ENCODE peak calls at places on chromosomes 5 and 9, in seven cellular contexts. B is adrenal gland, E is stomach, M is OCI-LY7, H is A549, Z is right lobe of liver, Y is mucosa of descending colon. X is an unnamed sample. For H3K9me3 and H3K4me1, the result is how much of the 10 kb centered on the place peaks cover.

GRCh38 chr9:131747352-131747751 is 7.5 kb upstream of the RAPGEF1 start:
- DNase-seq in B (no peak), E (no peak), M (peak), H (no peak), Z (no peak), Y (no peak), X (peak)

GRCh38 chr9:136045595-136046554 is 49.2 kb downstream of the NACC2 start:
- DNase-seq in B (no peak), E (peak), M (no peak), H (no peak), Z (no peak), Y (no peak), X (peak)

GRCh38 chr5:123664961-123665360 is 153.0 kb downstream of the CSNK1G3 start:
- DNase-seq in B (no peak), E (no peak), M (no peak), H (no peak), Z (no peak), Y (no peak), X (no peak)

GRCh38 chr5:110439280-110439679 is 287.2 kb downstream of the TMEM232 start:
- DNase-seq in B (no peak), E (no peak), M (no peak), H (no peak), Z (no peak), Y (no peak), X (no peak)

GRCh38 chr9:37010180-37010579 is 23.9 kb downstream of the PAX5 start:
- DNase-seq in B (no peak), E (no peak), M (no peak), H (no peak), Z (no peak), Y (no peak), X (no peak)

GRCh38 chr5:36357391-36357790 is 55.7 kb upstream of the RANBP3L start:
- DNase-seq in B (no peak), E (no peak), M (no peak), H (no peak), Z (no peak), Y (no peak), X (no peak)

GRCh38 chr9:80041821-80042220 is 470.1 kb downstream of the TLE4 start:
- DNase-seq in B (no peak), E (no peak), M (no peak), H (no peak), Z (no peak), Y (no peak), X (no peak)

GRCh38 chr5:178333821-178334481 is 101.3 kb upstream of the PHYKPL start:
- DNase-seq in B (no peak), E (no peak), M (no peak), H (no peak), Z (no peak), Y (peak), X (peak)

GRCh38 chr5:132258102-132259060 is 885 bp downstream of the PDLIM4 start:
- DNase-seq in B (peak), E (no peak), M (no peak), H (no peak), Z (no peak), Y (no peak), X (peak)

GRCh38 chr5:145776886-145777285 is 58.3 kb downstream of the PRELID2 start:
- DNase-seq in B (no peak), E (no peak), M (no peak), H (no peak), Z (no peak), Y (no peak), X (no peak)

GRCh38 chr9:20335668-20336332 is 286.5 kb downstream of the MLLT3 start:
- DNase-seq in B (no peak), E (no peak), M (no peak), H (no peak), Z (no peak), Y (no peak), X (no peak)

GRCh38 chr9:71515103-71515502 is 253.2 kb downstream of the CEMIP2 start:
- DNase-seq in B (no peak), E (no peak), M (no peak), H (no peak), Z (no peak), Y (no peak), X (no peak)

GRCh38 chr5:90111354-90112070 is 298.0 kb downstream of the CETN3 start:
- DNase-seq in B (no peak), E (no peak), M (no peak), H (no peak), Z (no peak), Y (no peak), X (no peak)

GRCh38 chr9:111926421-111926875 is 29.8 kb downstream of the UGCG start:
- DNase-seq in B (peak), E (no peak), M (peak), H (no peak), Z (no peak), Y (peak), X (peak)

GRCh38 chr9:70791936-70792335 is 329.5 kb downstream of the TRPM3 start:
- DNase-seq in B (no peak), E (no peak), M (no peak), H (no peak), Z (no peak), Y (no peak), X (no peak)

GRCh38 chr9:120891255-120891954 is 14.4 kb upstream of the PHF19 start:
- DNase-seq in B (no peak), E (no peak), M (peak), H (no peak), Z (no peak), Y (no peak), X (peak)

GRCh38 chr9:893843-894420 is 52.4 kb downstream of the DMRT1 start:
- DNase-seq in B (peak), E (peak), M (peak), H (peak), Z (peak), Y (peak), X (peak)

GRCh38 chr5:121025671-121026070 is 561.6 kb downstream of the PRR16 start:
- DNase-seq in B (no peak), E (no peak), M (no peak), H (no peak), Z (no peak), Y (no peak), X (no peak)

GRCh38 chr9:110371411-110372013 is 33.8 kb upstream of the TXNDC8 start:
- DNase-seq in B (no peak), E (no peak), M (no peak), H (no peak), Z (no peak), Y (no peak), X (no peak)

GRCh38 chr9:131238402-131239021 is 37.8 kb downstream of the FAM78A start:
- DNase-seq in B (no peak), E (no peak), M (no peak), H (no peak), Z (no peak), Y (no peak), X (peak)

GRCh38 chr5:142323480-142324376 is 1.1 kb downstream of the SPRY4 start:
- DNase-seq in B (no peak), E (peak), M (no peak), H (peak), Z (peak), Y (peak), X (peak)

GRCh38 chr5:151155777-151156731 is 1.5 kb downstream of the ANXA6 start:
- DNase-seq in B (peak), E (no peak), M (peak), H (no peak), Z (peak), Y (peak), X (peak)

GRCh38 chr9:81979196-81979595 is 9.4 kb upstream of the SPATA31D1 start:
- DNase-seq in B (no peak), E (no peak), M (no peak), H (no peak), Z (no peak), Y (no peak), X (no peak)

GRCh38 chr5:68381060-68381459 is 165.5 kb downstream of the PIK3R1 start:
- DNase-seq in B (no peak), E (no peak), M (no peak), H (no peak), Z (no peak), Y (no peak), X (no peak)

DNA sequence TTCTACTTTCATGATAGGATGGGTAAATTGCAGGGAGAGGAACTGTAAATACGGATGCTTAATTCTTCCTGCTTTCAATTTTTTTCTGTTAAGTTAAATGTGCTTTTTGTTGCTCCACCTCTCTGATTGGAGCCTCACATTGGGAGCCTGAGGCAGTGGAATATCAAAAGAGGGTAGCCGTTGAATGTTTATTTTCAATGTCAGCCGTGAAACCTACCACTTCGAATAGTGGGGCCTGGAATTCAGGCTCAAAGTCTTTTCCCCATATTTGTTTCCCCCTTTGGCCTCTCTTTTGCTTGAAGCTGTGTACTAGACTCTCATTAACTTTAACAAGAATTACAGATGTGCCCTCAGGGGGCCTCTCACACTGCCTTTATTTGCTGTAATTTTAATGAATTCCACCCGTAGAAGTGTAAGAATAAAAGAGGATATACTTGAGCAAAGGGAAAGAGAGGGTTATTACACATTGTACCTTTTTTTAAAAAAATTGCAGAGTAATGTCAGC is 29.0 kb downstream of the PSAT1 start:
- DNase-seq in B (no peak), E (no peak), M (no peak), H (no peak), Z (no peak), Y (no peak), X (no peak)
- H3K4me3 ChIP-seq in B (no peak), E (no peak), M (no peak), H (no peak), Z (no peak), Y (no peak), X (no peak)

DNA sequence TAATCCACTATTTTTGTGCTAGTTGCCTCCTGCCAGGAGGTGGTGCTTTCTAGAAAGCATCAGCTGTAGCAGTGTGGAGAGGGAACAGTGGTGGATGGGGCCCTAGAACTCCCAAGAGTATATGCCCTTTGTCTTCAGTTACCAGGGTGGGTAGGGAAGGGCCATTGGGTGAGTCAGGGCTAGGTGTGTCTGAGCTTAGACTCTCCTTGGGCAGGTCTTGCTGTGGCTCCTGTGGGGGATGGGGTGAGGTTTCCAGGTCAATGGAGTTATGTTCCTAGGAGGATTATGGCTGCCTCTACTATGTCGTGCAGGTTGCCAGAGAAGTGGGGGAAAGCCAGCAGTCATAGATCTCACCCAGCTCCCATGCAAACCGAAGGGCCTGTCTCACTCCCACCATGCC is 11.3 kb upstream of the ADAMTS12 start:
- DNase-seq in B (no peak), E (no peak), M (no peak), H (no peak), Z (no peak), Y (no peak), X (no peak)
- H3K9me3 ChIP-seq in B (under half), E (under half), M (under half), H (under half), Z (under half), Y (under half), X (under half)

GRCh38 chr5:172439785-172440480 is 14.4 kb downstream of the SH3PXD2B start:
- DNase-seq in B (peak), E (no peak), M (no peak), H (no peak), Z (no peak), Y (no peak), X (peak)
- H3K4me1 ChIP-seq in B (under half), E (under half), M (under half), H (under half), Z (under half), Y (under half), X (under half)

GRCh38 chr9:8860925-8861324 is 1061.3 kb upstream of the DMAC1 start:
- DNase-seq in B (no peak), E (no peak), M (no peak), H (no peak), Z (no peak), Y (no peak), X (no peak)

GRCh38 chr9:8859416-8859815 is 1059.8 kb upstream of the DMAC1 start:
- DNase-seq in B (no peak), E (no peak), M (no peak), H (no peak), Z (no peak), Y (no peak), X (no peak)

GRCh38 chr9:8857330-8858249 is 1058.0 kb upstream of the DMAC1 start:
- DNase-seq in B (peak), E (peak), M (no peak), H (no peak), Z (peak), Y (peak), X (peak)

GRCh38 chr9:8856686-8857329 is 1057.2 kb upstream of the DMAC1 start:
- DNase-seq in B (no peak), E (no peak), M (no peak), H (no peak), Z (no peak), Y (no peak), X (no peak)

GRCh38 chr9:8858250-8859161 is 1058.9 kb upstream of the DMAC1 start:
- DNase-seq in B (no peak), E (no peak), M (no peak), H (no peak), Z (peak), Y (peak), X (peak)
- H3K4me3 ChIP-seq in B (peak), E (peak), M (no peak), H (peak), Z (peak), Y (peak), X (peak)

GRCh38 chr9:123411636-123412035 is 55.6 kb downstream of the CRB2 start:
- DNase-seq in B (no peak), E (no peak), M (no peak), H (no peak), Z (no peak), Y (peak), X (no peak)

GRCh38 chr9:123408313-123409266 is 52.6 kb downstream of the CRB2 start:
- DNase-seq in B (no peak), E (no peak), M (no peak), H (no peak), Z (no peak), Y (peak), X (peak)

GRCh38 chr9:123412171-123412820 is 56.3 kb downstream of the CRB2 start:
- DNase-seq in B (no peak), E (no peak), M (no peak), H (no peak), Z (no peak), Y (peak), X (no peak)

GRCh38 chr9:123411191-123411590 is 55.2 kb downstream of the CRB2 start:
- DNase-seq in B (no peak), E (no peak), M (no peak), H (no peak), Z (no peak), Y (peak), X (no peak)

DNA sequence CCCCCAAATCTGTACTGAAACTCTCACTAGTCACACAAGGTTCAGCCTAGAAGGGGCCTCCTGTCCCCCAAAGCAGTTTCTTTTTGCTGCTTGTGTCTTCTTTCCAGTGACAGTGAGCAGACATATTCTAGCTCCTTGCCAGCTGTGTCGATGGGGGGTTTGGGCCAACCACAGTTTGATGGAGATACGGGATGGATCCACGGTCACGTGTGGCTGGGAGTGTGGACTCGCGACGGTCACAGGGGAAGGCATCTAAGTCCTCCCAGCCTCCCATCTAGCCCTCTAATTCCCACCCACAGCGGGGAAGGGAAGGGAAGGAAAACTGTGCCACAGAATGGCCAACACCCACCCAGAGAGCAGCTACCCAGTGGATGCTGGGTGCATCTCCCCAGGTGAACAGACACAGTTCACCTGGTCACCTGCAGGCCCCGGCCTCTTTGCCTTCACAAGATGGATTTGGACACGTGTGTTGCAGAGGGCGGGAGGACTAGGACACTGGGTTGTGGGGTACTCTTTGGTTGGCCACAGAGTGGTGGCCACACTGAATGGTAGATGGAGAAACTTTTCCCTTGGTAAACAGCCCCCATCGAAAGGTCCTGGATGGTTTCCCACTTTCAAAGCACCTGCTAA is 54.4 kb downstream of the CRB2 start:
- DNase-seq in B (no peak), E (no peak), M (no peak), H (no peak), Z (no peak), Y (peak), X (no peak)
- H3K9me3 ChIP-seq in B (under half), E (under half), M (under half), H (under half), Z (under half), Y (under half), X (under half)

GRCh38 chr5:113171520-113171919 is 194.9 kb downstream of the DCP2 start:
- DNase-seq in B (no peak), E (no peak), M (no peak), H (no peak), Z (no peak), Y (no peak), X (no peak)
- H3K4me1 ChIP-seq in B (under half), E (under half), M (under half), H (under half), Z (under half), Y (under half), X (under half)

GRCh38 chr5:139384591-139385051 is 1.5 kb upstream of the SLC23A1 start:
- DNase-seq in B (no peak), E (no peak), M (no peak), H (no peak), Z (no peak), Y (no peak), X (peak)
- H3K4me3 ChIP-seq in B (no peak), E (peak), M (peak), H (no peak), Z (peak), Y (no peak), X (peak)

DNA sequence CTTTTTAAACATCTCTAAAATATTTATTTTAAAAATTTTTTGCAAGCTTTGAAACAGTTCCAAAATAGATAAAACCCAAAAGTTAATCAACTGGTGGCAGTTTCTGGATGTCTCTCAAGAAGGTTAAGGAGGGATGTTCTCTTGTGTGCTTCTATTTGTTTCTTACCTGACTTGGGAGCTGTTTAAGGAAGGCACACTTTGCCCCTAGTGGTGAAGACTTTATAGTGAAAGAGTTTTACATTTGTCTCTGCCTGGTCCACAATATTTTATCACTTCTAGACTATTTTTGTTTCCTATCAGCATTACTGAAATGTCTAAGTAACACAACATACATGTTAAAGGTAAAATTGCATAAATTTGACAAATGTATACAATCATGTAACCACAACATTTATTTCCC is 552.8 kb downstream of the SEMA5A start:
- DNase-seq in B (no peak), E (no peak), M (peak), H (no peak), Z (no peak), Y (no peak), X (no peak)
- H3K9me3 ChIP-seq in B (under half), E (under half), M (under half), H (under half), Z (under half), Y (under half), X (under half)

X was measured in right cardiac atrium.